ENCODE peak calls at places on chromosome 15, in five cellular contexts. Q is lower lobe of right lung; V is dorsolateral prefrontal cortex; J is suprapubic skin; S is CD8-positive, alpha-beta memory T cell. C is an unnamed sample.

GRCh38 chr15:56794150-56794922 is 61.0 kb upstream of the ZNF280D start:
- DNase-seq in Q (no peak), V (no peak), J (no peak), S (no peak), C (no peak)

GRCh38 chr15:45849136-45849535 is 214.3 kb downstream of the SQOR start:
- DNase-seq in Q (no peak), V (no peak), J (no peak), S (no peak), C (no peak)

GRCh38 chr15:34049096-34049495 is 10.1 kb upstream of the AVEN start:
- DNase-seq in Q (no peak), V (no peak), J (no peak), S (no peak), C (no peak)

GRCh38 chr15:90425726-90426346 is 37.8 kb downstream of the IQGAP1 start:
- DNase-seq in Q (no peak), V (no peak), J (no peak), S (no peak), C (no peak)

GRCh38 chr15:95646484-95646883 is 684.0 kb upstream of the NR2F2 start:
- DNase-seq in Q (no peak), V (no peak), J (no peak), S (no peak), C (no peak)

GRCh38 chr15:32028921-32029320 is 1.4 kb upstream of the CHRNA7 start:
- DNase-seq in Q (no peak), V (no peak), J (no peak), S (no peak), C (no peak)

GRCh38 chr15:69290346-69291164 is 8.2 kb upstream of the PAQR5 start:
- DNase-seq in Q (peak; percentile 89), V (no peak), J (no peak), S (no peak), C (no peak)

GRCh38 chr15:59237119-59237853 is 30.6 kb downstream of the LDHAL6B start:
- DNase-seq in Q (no peak), V (no peak), J (no peak), S (no peak), C (no peak)

GRCh38 chr15:97993310-97993738 is 32.8 kb downstream of the ARRDC4 start:
- DNase-seq in Q (no peak), V (no peak), J (no peak), S (no peak), C (no peak)

GRCh38 chr15:93235926-93236781 is 147.1 kb upstream of the RGMA start:
- DNase-seq in Q (peak; percentile 82), V (peak; percentile 40), J (no peak), S (no peak), C (no peak)

GRCh38 chr15:63190993-63191392 is 1.6 kb downstream of the RAB8B start:
- DNase-seq in Q (no peak), V (no peak), J (no peak), S (no peak), C (no peak)

GRCh38 chr15:66293419-66294156 is at the start of gene DIS3L:
- DNase-seq in Q (peak; percentile 76), V (peak; percentile 29), J (peak; percentile 71), S (peak; percentile 74), C (peak; percentile 28)

GRCh38 chr15:99197861-99198260 is 51.5 kb downstream of the TTC23 start:
- DNase-seq in Q (no peak), V (no peak), J (no peak), S (no peak), C (no peak)

GRCh38 chr15:54482251-54482650 is 504.0 kb downstream of the UNC13C start:
- DNase-seq in Q (no peak), V (no peak), J (no peak), S (no peak), C (no peak)

GRCh38 chr15:101126618-101127502 is 125.0 kb downstream of the CHSY1 start:
- DNase-seq in Q (no peak), V (no peak), J (no peak), S (peak; percentile 35), C (no peak)

GRCh38 chr15:101620645-101621044 is 31.5 kb downstream of the TM2D3 start:
- DNase-seq in Q (no peak), V (no peak), J (no peak), S (no peak), C (no peak)

GRCh38 chr15:89091667-89092220 is 3.5 kb downstream of the ABHD2 start:
- DNase-seq in Q (no peak), V (no peak), J (no peak), S (no peak), C (no peak)

GRCh38 chr15:89114974-89115373 is 26.7 kb downstream of the ABHD2 start:
- DNase-seq in Q (no peak), V (no peak), J (no peak), S (no peak), C (no peak)

GRCh38 chr15:63668601-63669000 is 71.4 kb downstream of the FBXL22 start:
- DNase-seq in Q (no peak), V (no peak), J (no peak), S (no peak), C (no peak)

GRCh38 chr15:58501006-58501405 is 69.2 kb downstream of the LIPC start:
- DNase-seq in Q (no peak), V (no peak), J (no peak), S (no peak), C (no peak)

GRCh38 chr15:64596701-64597468 is 136.5 kb downstream of the ZNF609 start:
- DNase-seq in Q (no peak), V (no peak), J (no peak), S (peak; percentile 53), C (no peak)

GRCh38 chr15:29123991-29124390 is 145.6 kb downstream of the NSMCE3 start:
- DNase-seq in Q (peak; percentile 30), V (no peak), J (no peak), S (peak; percentile 29), C (no peak)

GRCh38 chr15:97168704-97169475 is 791.6 kb upstream of the ARRDC4 start:
- DNase-seq in Q (no peak), V (no peak), J (no peak), S (no peak), C (no peak)

GRCh38 chr15:51735211-51735610 is 2.2 kb downstream of the LYSMD2 start:
- DNase-seq in Q (no peak), V (no peak), J (no peak), S (peak; percentile 52), C (no peak)

DNA sequence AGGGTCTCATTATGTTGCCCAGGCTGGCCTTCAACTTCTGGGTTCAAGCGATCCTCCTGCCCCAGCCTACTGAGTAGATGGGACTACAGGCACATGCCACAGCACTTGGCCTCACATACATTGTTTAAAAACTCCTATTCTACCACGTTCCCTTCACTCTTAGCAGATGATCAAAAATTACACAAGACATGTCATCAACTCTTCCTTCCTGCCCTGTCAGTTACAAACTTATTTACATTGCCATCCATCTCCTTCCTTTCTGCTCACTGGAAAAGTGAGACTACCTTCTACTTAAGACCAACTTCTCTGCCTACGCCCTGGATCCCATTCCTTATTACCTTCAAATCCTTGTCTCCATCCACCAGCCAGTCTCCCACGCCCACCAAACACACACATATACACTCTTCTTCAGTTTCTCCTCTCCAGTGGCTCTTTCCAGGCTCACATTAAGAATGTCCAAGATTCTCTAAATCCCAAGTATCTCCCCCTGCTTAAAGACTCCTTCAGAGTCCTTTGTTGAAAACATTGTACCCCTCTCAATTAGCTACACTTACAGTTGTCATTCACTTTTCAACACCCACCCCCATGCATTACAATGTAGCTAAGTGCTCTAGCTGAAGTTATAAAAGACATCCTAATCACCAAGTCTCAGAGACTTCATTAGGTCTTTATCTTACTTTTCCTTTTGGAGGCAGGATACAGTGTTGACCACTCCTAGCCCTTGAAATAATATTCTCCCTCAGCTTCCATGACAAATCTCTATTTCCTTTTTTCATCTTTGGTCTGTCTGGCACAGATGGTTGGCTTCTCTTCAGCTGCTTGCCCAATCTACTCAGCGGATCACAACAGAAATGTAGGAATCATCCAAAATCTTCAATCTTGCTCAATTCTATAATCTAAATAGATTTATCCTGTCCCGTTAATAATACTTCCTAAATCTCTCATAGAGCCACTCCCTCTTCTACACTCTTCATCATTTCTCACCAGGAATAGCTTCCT is 4.2 kb downstream of the PEAK1 start:
- DNase-seq in Q (no peak), V (no peak), J (peak; percentile 69), S (no peak), C (no peak)
- H3K27ac ChIP-seq in Q (peak overlapping the region; percentile 21), V (no peak overlapping the region), J (no peak overlapping the region), S (no peak overlapping the region), C (no peak overlapping the region)

GRCh38 chr15:78951841-78952238 is 7.0 kb upstream of the CTSH start:
- DNase-seq in Q (no peak), V (no peak), J (no peak), S (no peak), C (no peak)
- H3K27ac ChIP-seq in Q (peak overlapping the region; percentile 82), V (no peak overlapping the region), J (no peak overlapping the region), S (no peak overlapping the region), C (no peak overlapping the region)

GRCh38 chr15:73844356-73844755 is 29.0 kb upstream of the TBC1D21 start:
- DNase-seq in Q (no peak), V (no peak), J (peak; percentile 24), S (no peak), C (no peak)
- H3K27ac ChIP-seq in Q (no peak overlapping the region), V (no peak overlapping the region), J (no peak overlapping the region), S (no peak overlapping the region), C (no peak overlapping the region)

GRCh38 chr15:83010709-83011270 is 649 bp downstream of the C15orf40 start:
- DNase-seq in Q (peak; percentile 80), V (peak; percentile 79), J (peak; percentile 79), S (peak; percentile 78), C (peak; percentile 51)

GRCh38 chr15:83015361-83015760 is 3.9 kb upstream of the C15orf40 start:
- DNase-seq in Q (no peak), V (no peak), J (no peak), S (no peak), C (no peak)

GRCh38 chr15:83012038-83012490 is 625 bp upstream of the C15orf40 start:
- DNase-seq in Q (no peak), V (no peak), J (no peak), S (no peak), C (no peak)

GRCh38 chr15:83014205-83014653 is 2.8 kb upstream of the C15orf40 start:
- DNase-seq in Q (no peak), V (no peak), J (no peak), S (no peak), C (no peak)

DNA sequence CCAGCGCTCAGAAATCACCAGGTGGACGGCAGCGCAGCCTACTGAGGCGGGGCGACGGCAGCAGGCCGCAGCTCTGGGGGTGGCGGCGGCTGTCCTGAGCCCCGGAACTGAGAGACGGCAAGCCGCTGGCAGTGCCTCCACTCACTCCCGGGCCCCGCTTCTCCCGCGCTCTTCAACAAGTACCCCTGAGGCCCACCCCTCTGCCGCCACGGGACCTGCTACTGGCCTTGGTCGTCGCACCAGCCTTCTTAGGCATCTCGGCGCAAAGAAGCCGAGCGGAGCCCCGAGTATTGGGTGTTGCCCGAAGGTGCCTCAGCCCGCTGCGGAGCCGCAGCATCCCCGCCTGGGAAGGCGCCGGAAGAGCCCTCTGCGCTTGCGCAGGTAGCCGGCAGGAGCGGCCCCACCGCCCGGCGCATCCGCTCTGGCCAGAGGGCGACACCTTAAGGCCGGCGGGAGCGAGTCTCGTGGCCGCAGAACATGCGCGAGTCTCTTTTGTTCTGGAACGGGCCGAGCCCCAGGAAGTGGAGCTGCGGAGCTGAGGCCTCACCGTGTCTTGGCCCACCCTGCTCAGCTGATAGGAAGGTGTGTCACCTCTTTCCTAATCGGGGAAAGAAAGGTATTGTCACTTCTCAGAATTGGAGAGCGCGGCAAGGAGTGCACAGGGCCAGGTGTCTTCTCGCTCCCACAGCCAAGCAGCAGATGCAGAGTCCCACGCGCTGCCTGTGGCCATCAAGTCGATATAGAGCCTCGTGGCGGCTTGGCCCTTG is at the start of gene C15orf40:
- DNase-seq in Q (peak; percentile 95), V (peak; percentile 91), J (peak; percentile 89), S (peak; percentile 84), C (peak; percentile 85)
- H3K27ac ChIP-seq in Q (peak within 1 kb of the TSS; percentile 85), V (peak within 1 kb of the TSS; percentile 89), J (peak within 1 kb of the TSS; percentile 91), S (peak within 1 kb of the TSS; percentile 84), C (peak within 1 kb of the TSS; percentile 80)

C was measured in substantia nigra.